ENCODE peak calls at places on chromosomes 6 and 20, in five cellular contexts. M is H7, X is body of pancreas, W is ovary, F is transverse colon. R is an unnamed sample. For H3K36me3, the result is how much of the 10 kb centered on the place peaks cover.

GRCh38 chr6:143743256-143744166 is 65.7 kb downstream of the PHACTR2 start:
- DNase-seq in M (no peak), X (no peak), W (peak), F (peak), R (no peak)

GRCh38 chr6:168060521-168060931 is 18.5 kb downstream of the FRMD1 start:
- DNase-seq in M (peak), X (peak), W (peak), F (peak), R (peak)

GRCh38 chr20:62515826-62516225 is 40.0 kb upstream of the GATA5 start:
- DNase-seq in M (no peak), X (no peak), W (no peak), F (no peak), R (no peak)

GRCh38 chr20:57545927-57546662 is 14.8 kb upstream of the PCK1 start:
- DNase-seq in M (no peak), X (no peak), W (no peak), F (no peak), R (no peak)

GRCh38 chr6:73746776-73747175 is 50.8 kb downstream of the CD109 start:
- DNase-seq in M (no peak), X (no peak), W (no peak), F (no peak), R (no peak)

GRCh38 chr6:138087549-138087948 is 19.7 kb downstream of the PERP start:
- DNase-seq in M (no peak), X (no peak), W (no peak), F (no peak), R (no peak)

GRCh38 chr20:40813708-40814327 is 124.8 kb upstream of the MAFB start:
- DNase-seq in M (no peak), X (no peak), W (no peak), F (no peak), R (no peak)

GRCh38 chr20:1783245-1783644 is 112.0 kb upstream of the SIRPA start:
- DNase-seq in M (no peak), X (no peak), W (no peak), F (no peak), R (no peak)

GRCh38 chr6:22026160-22026678 is 270.6 kb downstream of the PRL start:
- DNase-seq in M (no peak), X (no peak), W (no peak), F (no peak), R (no peak)

GRCh38 chr20:47146703-47147102 is 209.8 kb downstream of the ZMYND8 start:
- DNase-seq in M (no peak), X (no peak), W (no peak), F (no peak), R (no peak)

GRCh38 chr20:63782051-63782471 is 42.5 kb downstream of the SLC2A4RG start:
- DNase-seq in M (peak), X (no peak), W (no peak), F (no peak), R (no peak)

GRCh38 chr6:149140137-149140909 is 177.2 kb upstream of the TAB2 start:
- DNase-seq in M (no peak), X (no peak), W (no peak), F (no peak), R (no peak)

GRCh38 chr6:76771076-76771634 is 692.1 kb downstream of the HTR1B start:
- DNase-seq in M (no peak), X (no peak), W (no peak), F (no peak), R (peak)

GRCh38 chr20:38269715-38270114 is 9.2 kb upstream of the KIAA1755 start:
- DNase-seq in M (no peak), X (no peak), W (no peak), F (no peak), R (no peak)

GRCh38 chr6:64955435-64955848 is 751.6 kb downstream of the EYS start:
- DNase-seq in M (no peak), X (no peak), W (no peak), F (no peak), R (no peak)

GRCh38 chr6:30768634-30769087 is 24.3 kb upstream of the IER3 start:
- DNase-seq in M (no peak), X (no peak), W (no peak), F (no peak), R (no peak)

GRCh38 chr6:71491844-71492243 is 203.2 kb downstream of the OGFRL1 start:
- DNase-seq in M (no peak), X (no peak), W (no peak), F (no peak), R (no peak)

GRCh38 chr6:151413372-151414145 is 22.2 kb upstream of the ZBTB2 start:
- DNase-seq in M (no peak), X (no peak), W (no peak), F (no peak), R (no peak)

GRCh38 chr6:139073118-139073517 is 44.6 kb downstream of the ABRACL start:
- DNase-seq in M (no peak), X (no peak), W (no peak), F (no peak), R (no peak)

GRCh38 chr6:15244605-15245360 is 1.1 kb upstream of the JARID2 start:
- DNase-seq in M (peak), X (peak), W (peak), F (peak), R (peak)

GRCh38 chr6:137341721-137342195 is 122.6 kb upstream of the IFNGR1 start:
- DNase-seq in M (peak), X (peak), W (no peak), F (peak), R (peak)

GRCh38 chr6:10487668-10488327 is 33.4 kb upstream of the GCNT2 start:
- DNase-seq in M (no peak), X (no peak), W (no peak), F (no peak), R (no peak)

GRCh38 chr6:95203153-95203754 is 374.1 kb upstream of the MANEA start:
- DNase-seq in M (peak), X (peak), W (no peak), F (no peak), R (peak)

GRCh38 chr6:147103641-147104040 is 100.6 kb upstream of the STXBP5 start:
- DNase-seq in M (no peak), X (no peak), W (no peak), F (no peak), R (no peak)

GRCh38 chr6:56021943-56022342 is 146.6 kb upstream of the BMP5 start:
- DNase-seq in M (peak), X (no peak), W (no peak), F (no peak), R (no peak)

GRCh38 chr6:2502096-2502997 is 248.4 kb downstream of the MYLK4 start:
- DNase-seq in M (peak), X (no peak), W (no peak), F (no peak), R (no peak)

GRCh38 chr6:38079537-38079936 is 260.0 kb downstream of the ZFAND3 start:
- DNase-seq in M (no peak), X (no peak), W (no peak), F (no peak), R (no peak)
- H3K36me3 ChIP-seq in M (under half), X (under half), W (under half), F (under half), R (under half)

GRCh38 chr6:130934848-130935585 is 107.8 kb downstream of the SMLR1 start:
- DNase-seq in M (no peak), X (no peak), W (no peak), F (no peak), R (no peak)
- H3K4me3 ChIP-seq in M (no peak), X (no peak), W (no peak), F (no peak), R (no peak)

DNA sequence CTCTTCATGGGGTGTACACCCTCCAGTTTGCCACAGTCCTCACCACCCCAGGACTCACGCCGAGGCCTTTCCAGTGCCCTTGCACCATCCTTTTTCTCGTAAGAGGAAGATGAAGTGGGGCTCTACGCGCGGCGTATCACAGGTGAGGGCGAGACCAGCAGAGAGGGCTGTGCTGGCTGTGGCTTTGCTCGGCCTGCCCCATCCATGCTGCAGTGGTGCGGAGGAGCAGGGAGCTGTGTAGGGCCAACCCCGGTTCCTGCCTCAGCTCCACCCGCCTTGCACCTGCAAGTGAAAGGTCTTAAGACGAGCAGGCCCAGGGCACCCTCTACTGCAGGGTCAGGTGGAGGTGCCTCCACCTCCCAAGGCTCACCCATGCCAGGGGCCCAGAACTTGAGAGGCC is 24.1 kb downstream of the RBCK1 start:
- DNase-seq in M (peak), X (no peak), W (no peak), F (no peak), R (no peak)
- H3K36me3 ChIP-seq in M (under half), X (under half), W (under half), F (under half), R (half or more)

GRCh38 chr20:3752386-3752759 is 15.2 kb downstream of the ADISSP start:
- DNase-seq in M (no peak), X (no peak), W (no peak), F (no peak), R (no peak)
- H3K4me3 ChIP-seq in M (peak), X (no peak), W (no peak), F (no peak), R (no peak)

GRCh38 chr6:42618686-42619085 is 54.9 kb downstream of the UBR2 start:
- DNase-seq in M (peak), X (no peak), W (no peak), F (no peak), R (no peak)
- H3K36me3 ChIP-seq in M (under half), X (under half), W (under half), F (under half), R (under half)